ENCODE peak calls at places on chromosomes 4 and X, in five cellular contexts. One of them, this sample, is unnamed.

GRCh38 chrX:131288738-131289511 is at the start of gene IGSF1:
- DNase-seq in CD8-positive, alpha-beta T cell: no peak
- DNase-seq in RPMI7951: peak; percentile 58
- DNase-seq in stomach: no peak
- DNase-seq in upper lobe of right lung: no peak
- DNase-seq in this sample: peak; percentile 42

GRCh38 chr4:83639849-83640493 is 104.1 kb downstream of the GPAT3 start:
- DNase-seq in upper lobe of right lung: no peak
- DNase-seq in RPMI7951: peak; percentile 68
- DNase-seq in CD8-positive, alpha-beta T cell: peak; percentile 55
- DNase-seq in stomach: peak; percentile 56
- DNase-seq in this sample: peak; percentile 86

GRCh38 chrX:48769230-48769629 is 7.7 kb downstream of the GLOD5 start:
- DNase-seq in RPMI7951: no peak
- DNase-seq in stomach: no peak
- DNase-seq in upper lobe of right lung: no peak
- DNase-seq in CD8-positive, alpha-beta T cell: no peak
- DNase-seq in this sample: no peak

GRCh38 chr4:61254406-61254805 is 54.3 kb downstream of the ADGRL3 start:
- DNase-seq in upper lobe of right lung: no peak
- DNase-seq in CD8-positive, alpha-beta T cell: no peak
- DNase-seq in stomach: no peak
- DNase-seq in RPMI7951: no peak
- DNase-seq in this sample: no peak

GRCh38 chr4:67770422-67770821 is 16.2 kb upstream of the GNRHR start:
- DNase-seq in RPMI7951: no peak
- DNase-seq in stomach: no peak
- DNase-seq in upper lobe of right lung: no peak
- DNase-seq in CD8-positive, alpha-beta T cell: no peak
- DNase-seq in this sample: no peak

GRCh38 chrX:109403927-109404326 is 78.0 kb downstream of the GUCY2F start:
- DNase-seq in RPMI7951: no peak
- DNase-seq in upper lobe of right lung: no peak
- DNase-seq in CD8-positive, alpha-beta T cell: no peak
- DNase-seq in stomach: no peak
- DNase-seq in this sample: no peak

GRCh38 chrX:120752431-120753128 is 122.7 kb upstream of the C1GALT1C1 start:
- DNase-seq in upper lobe of right lung: no peak
- DNase-seq in stomach: no peak
- DNase-seq in CD8-positive, alpha-beta T cell: no peak
- DNase-seq in RPMI7951: no peak
- DNase-seq in this sample: no peak

GRCh38 chr4:158850800-158851644 is 82.2 kb downstream of the FNIP2 start:
- DNase-seq in upper lobe of right lung: no peak
- DNase-seq in stomach: no peak
- DNase-seq in CD8-positive, alpha-beta T cell: no peak
- DNase-seq in RPMI7951: peak; percentile 15
- DNase-seq in this sample: peak; percentile 32

GRCh38 chr4:58961283-58961682 is 1851.1 kb upstream of the IGFBP7 start:
- DNase-seq in upper lobe of right lung: no peak
- DNase-seq in stomach: no peak
- DNase-seq in CD8-positive, alpha-beta T cell: no peak
- DNase-seq in RPMI7951: no peak
- DNase-seq in this sample: no peak

GRCh38 chrX:130111220-130111934 is 1.1 kb upstream of the ELF4 start:
- DNase-seq in RPMI7951: no peak
- DNase-seq in stomach: no peak
- DNase-seq in CD8-positive, alpha-beta T cell: no peak
- DNase-seq in upper lobe of right lung: peak; percentile 69
- DNase-seq in this sample: no peak

GRCh38 chrX:20378291-20378920 is 111.7 kb upstream of the RPS6KA3 start:
- DNase-seq in CD8-positive, alpha-beta T cell: no peak
- DNase-seq in RPMI7951: no peak
- DNase-seq in upper lobe of right lung: no peak
- DNase-seq in stomach: no peak
- DNase-seq in this sample: no peak

GRCh38 chr4:88779431-88779830 is 81.8 kb upstream of the NAP1L5 start:
- DNase-seq in stomach: no peak
- DNase-seq in RPMI7951: peak; percentile 8
- DNase-seq in CD8-positive, alpha-beta T cell: no peak
- DNase-seq in upper lobe of right lung: no peak
- DNase-seq in this sample: no peak

GRCh38 chrX:67614414-67614813 is 70.6 kb downstream of the AR start:
- DNase-seq in upper lobe of right lung: no peak
- DNase-seq in RPMI7951: peak; percentile 44
- DNase-seq in stomach: no peak
- DNase-seq in CD8-positive, alpha-beta T cell: no peak
- DNase-seq in this sample: no peak

GRCh38 chr4:19329631-19330030 is 922.1 kb upstream of the SLIT2 start:
- DNase-seq in CD8-positive, alpha-beta T cell: no peak
- DNase-seq in RPMI7951: peak; percentile 68
- DNase-seq in upper lobe of right lung: no peak
- DNase-seq in stomach: no peak
- DNase-seq in this sample: no peak

GRCh38 chr4:154566639-154567204 is 3.9 kb downstream of the FGB start:
- DNase-seq in RPMI7951: no peak
- DNase-seq in CD8-positive, alpha-beta T cell: no peak
- DNase-seq in stomach: no peak
- DNase-seq in upper lobe of right lung: no peak
- DNase-seq in this sample: no peak

This sample was measured in SK-MEL-5.